ENCODE peak calls at places on chromosomes 12 and 14, in nine cellular contexts. One of them, this sample, is unnamed.
A peak's percentile ranks its signal among the peaks of the same experiment; 100 is the strongest.

GRCh38 chr12:18387706-18388105 is 126.4 kb downstream of the PIK3C2G start:
- DNase-seq in right cardiac atrium: no peak
- DNase-seq in activated naive CD8-positive, alpha-beta T cell treated with anti-CD3 and anti-CD28 coated beads, Interleukin-2, amount 50 U/mL, for 24 hours: no peak
- DNase-seq in heart left ventricle: no peak
- DNase-seq in stimulated activated CD4-positive, alpha-beta T cell treated with anti-CD3 and anti-CD28 coated beads, Interleukin-4, amount 100 ng/mL, for 4 hours: no peak
- DNase-seq in stimulated activated CD8-positive, alpha-beta memory T cell treated with anti-CD3 and anti-CD28 coated beads, Interleukin-2, amount 100 ng/mL, for 1 hour: no peak
- DNase-seq in iPS-NIHi11: no peak
- DNase-seq in fibroblast of pulmonary artery: peak; percentile 24
- DNase-seq in cardiac muscle cell: no peak
- DNase-seq in this sample: no peak

GRCh38 chr12:69875416-69875815 is 50.4 kb downstream of the MYRFL start:
- DNase-seq in activated naive CD8-positive, alpha-beta T cell treated with anti-CD3 and anti-CD28 coated beads, Interleukin-2, amount 50 U/mL, for 24 hours: no peak
- DNase-seq in stimulated activated CD8-positive, alpha-beta memory T cell treated with anti-CD3 and anti-CD28 coated beads, Interleukin-2, amount 100 ng/mL, for 1 hour: no peak
- DNase-seq in heart left ventricle: no peak
- DNase-seq in fibroblast of pulmonary artery: no peak
- DNase-seq in stimulated activated CD4-positive, alpha-beta T cell treated with anti-CD3 and anti-CD28 coated beads, Interleukin-4, amount 100 ng/mL, for 4 hours: no peak
- DNase-seq in iPS-NIHi11: no peak
- DNase-seq in right cardiac atrium: no peak
- DNase-seq in cardiac muscle cell: peak; percentile 5
- DNase-seq in this sample: no peak

GRCh38 chr14:104548802-104549535 is 30.6 kb upstream of the C14orf180 start:
- DNase-seq in iPS-NIHi11: peak; percentile 29
- DNase-seq in stimulated activated CD8-positive, alpha-beta memory T cell treated with anti-CD3 and anti-CD28 coated beads, Interleukin-2, amount 100 ng/mL, for 1 hour: no peak
- DNase-seq in stimulated activated CD4-positive, alpha-beta T cell treated with anti-CD3 and anti-CD28 coated beads, Interleukin-4, amount 100 ng/mL, for 4 hours: no peak
- DNase-seq in right cardiac atrium: no peak
- DNase-seq in fibroblast of pulmonary artery: no peak
- DNase-seq in heart left ventricle: no peak
- DNase-seq in cardiac muscle cell: no peak
- DNase-seq in activated naive CD8-positive, alpha-beta T cell treated with anti-CD3 and anti-CD28 coated beads, Interleukin-2, amount 50 U/mL, for 24 hours: no peak
- DNase-seq in this sample: no peak

GRCh38 chr14:30842431-30842830 is 31.9 kb upstream of the COCH start:
- DNase-seq in stimulated activated CD4-positive, alpha-beta T cell treated with anti-CD3 and anti-CD28 coated beads, Interleukin-4, amount 100 ng/mL, for 4 hours: no peak
- DNase-seq in iPS-NIHi11: no peak
- DNase-seq in heart left ventricle: no peak
- DNase-seq in cardiac muscle cell: no peak
- DNase-seq in activated naive CD8-positive, alpha-beta T cell treated with anti-CD3 and anti-CD28 coated beads, Interleukin-2, amount 50 U/mL, for 24 hours: no peak
- DNase-seq in fibroblast of pulmonary artery: no peak
- DNase-seq in stimulated activated CD8-positive, alpha-beta memory T cell treated with anti-CD3 and anti-CD28 coated beads, Interleukin-2, amount 100 ng/mL, for 1 hour: no peak
- DNase-seq in right cardiac atrium: no peak
- DNase-seq in this sample: no peak

GRCh38 chr14:54669759-54670630 is 103.1 kb downstream of the SAMD4A start:
- DNase-seq in cardiac muscle cell: no peak
- DNase-seq in stimulated activated CD4-positive, alpha-beta T cell treated with anti-CD3 and anti-CD28 coated beads, Interleukin-4, amount 100 ng/mL, for 4 hours: no peak
- DNase-seq in activated naive CD8-positive, alpha-beta T cell treated with anti-CD3 and anti-CD28 coated beads, Interleukin-2, amount 50 U/mL, for 24 hours: no peak
- DNase-seq in stimulated activated CD8-positive, alpha-beta memory T cell treated with anti-CD3 and anti-CD28 coated beads, Interleukin-2, amount 100 ng/mL, for 1 hour: no peak
- DNase-seq in right cardiac atrium: no peak
- DNase-seq in fibroblast of pulmonary artery: peak; percentile 62
- DNase-seq in iPS-NIHi11: no peak
- DNase-seq in heart left ventricle: no peak
- DNase-seq in this sample: no peak

GRCh38 chr12:96047621-96048211 is 12.3 kb upstream of the LTA4H start:
- DNase-seq in cardiac muscle cell: no peak
- DNase-seq in fibroblast of pulmonary artery: peak; percentile 68
- DNase-seq in right cardiac atrium: peak; percentile 50
- DNase-seq in stimulated activated CD4-positive, alpha-beta T cell treated with anti-CD3 and anti-CD28 coated beads, Interleukin-4, amount 100 ng/mL, for 4 hours: no peak
- DNase-seq in heart left ventricle: peak; percentile 33
- DNase-seq in activated naive CD8-positive, alpha-beta T cell treated with anti-CD3 and anti-CD28 coated beads, Interleukin-2, amount 50 U/mL, for 24 hours: no peak
- DNase-seq in stimulated activated CD8-positive, alpha-beta memory T cell treated with anti-CD3 and anti-CD28 coated beads, Interleukin-2, amount 100 ng/mL, for 1 hour: no peak
- DNase-seq in iPS-NIHi11: peak; percentile 21
- DNase-seq in this sample: no peak

GRCh38 chr14:105908481-105908911 is 382.1 kb downstream of the TMEM121 start:
- DNase-seq in activated naive CD8-positive, alpha-beta T cell treated with anti-CD3 and anti-CD28 coated beads, Interleukin-2, amount 50 U/mL, for 24 hours: peak; percentile 19
- DNase-seq in stimulated activated CD8-positive, alpha-beta memory T cell treated with anti-CD3 and anti-CD28 coated beads, Interleukin-2, amount 100 ng/mL, for 1 hour: no peak
- DNase-seq in iPS-NIHi11: no peak
- DNase-seq in heart left ventricle: no peak
- DNase-seq in right cardiac atrium: peak; percentile 26
- DNase-seq in stimulated activated CD4-positive, alpha-beta T cell treated with anti-CD3 and anti-CD28 coated beads, Interleukin-4, amount 100 ng/mL, for 4 hours: no peak
- DNase-seq in fibroblast of pulmonary artery: no peak
- DNase-seq in cardiac muscle cell: no peak
- DNase-seq in this sample: no peak

GRCh38 chr12:88889326-88890110 is 309.2 kb upstream of the KITLG start:
- DNase-seq in stimulated activated CD8-positive, alpha-beta memory T cell treated with anti-CD3 and anti-CD28 coated beads, Interleukin-2, amount 100 ng/mL, for 1 hour: no peak
- DNase-seq in stimulated activated CD4-positive, alpha-beta T cell treated with anti-CD3 and anti-CD28 coated beads, Interleukin-4, amount 100 ng/mL, for 4 hours: no peak
- DNase-seq in iPS-NIHi11: no peak
- DNase-seq in right cardiac atrium: no peak
- DNase-seq in cardiac muscle cell: no peak
- DNase-seq in fibroblast of pulmonary artery: peak; percentile 78
- DNase-seq in activated naive CD8-positive, alpha-beta T cell treated with anti-CD3 and anti-CD28 coated beads, Interleukin-2, amount 50 U/mL, for 24 hours: no peak
- DNase-seq in heart left ventricle: no peak
- DNase-seq in this sample: no peak

GRCh38 chr14:100314724-100315123 is 8.4 kb upstream of the SLC25A47 start:
- DNase-seq in fibroblast of pulmonary artery: no peak
- DNase-seq in stimulated activated CD4-positive, alpha-beta T cell treated with anti-CD3 and anti-CD28 coated beads, Interleukin-4, amount 100 ng/mL, for 4 hours: no peak
- DNase-seq in stimulated activated CD8-positive, alpha-beta memory T cell treated with anti-CD3 and anti-CD28 coated beads, Interleukin-2, amount 100 ng/mL, for 1 hour: no peak
- DNase-seq in activated naive CD8-positive, alpha-beta T cell treated with anti-CD3 and anti-CD28 coated beads, Interleukin-2, amount 50 U/mL, for 24 hours: no peak
- DNase-seq in heart left ventricle: no peak
- DNase-seq in right cardiac atrium: no peak
- DNase-seq in iPS-NIHi11: no peak
- DNase-seq in cardiac muscle cell: no peak
- DNase-seq in this sample: no peak

GRCh38 chr14:25843761-25844470 is 753.9 kb downstream of the NOVA1 start:
- DNase-seq in fibroblast of pulmonary artery: no peak
- DNase-seq in iPS-NIHi11: no peak
- DNase-seq in activated naive CD8-positive, alpha-beta T cell treated with anti-CD3 and anti-CD28 coated beads, Interleukin-2, amount 50 U/mL, for 24 hours: no peak
- DNase-seq in right cardiac atrium: no peak
- DNase-seq in cardiac muscle cell: no peak
- DNase-seq in stimulated activated CD4-positive, alpha-beta T cell treated with anti-CD3 and anti-CD28 coated beads, Interleukin-4, amount 100 ng/mL, for 4 hours: no peak
- DNase-seq in heart left ventricle: no peak
- DNase-seq in stimulated activated CD8-positive, alpha-beta memory T cell treated with anti-CD3 and anti-CD28 coated beads, Interleukin-2, amount 100 ng/mL, for 1 hour: no peak
- DNase-seq in this sample: no peak

GRCh38 chr12:76422154-76422877 is 74.1 kb upstream of the BBS10 start:
- DNase-seq in fibroblast of pulmonary artery: no peak
- DNase-seq in right cardiac atrium: no peak
- DNase-seq in heart left ventricle: no peak
- DNase-seq in stimulated activated CD4-positive, alpha-beta T cell treated with anti-CD3 and anti-CD28 coated beads, Interleukin-4, amount 100 ng/mL, for 4 hours: no peak
- DNase-seq in iPS-NIHi11: no peak
- DNase-seq in stimulated activated CD8-positive, alpha-beta memory T cell treated with anti-CD3 and anti-CD28 coated beads, Interleukin-2, amount 100 ng/mL, for 1 hour: no peak
- DNase-seq in cardiac muscle cell: no peak
- DNase-seq in activated naive CD8-positive, alpha-beta T cell treated with anti-CD3 and anti-CD28 coated beads, Interleukin-2, amount 50 U/mL, for 24 hours: no peak
- DNase-seq in this sample: no peak

GRCh38 chr14:32450919-32451675 is 122.0 kb downstream of the AKAP6 start:
- DNase-seq in right cardiac atrium: no peak
- DNase-seq in fibroblast of pulmonary artery: peak; percentile 24
- DNase-seq in cardiac muscle cell: no peak
- DNase-seq in iPS-NIHi11: no peak
- DNase-seq in stimulated activated CD8-positive, alpha-beta memory T cell treated with anti-CD3 and anti-CD28 coated beads, Interleukin-2, amount 100 ng/mL, for 1 hour: no peak
- DNase-seq in activated naive CD8-positive, alpha-beta T cell treated with anti-CD3 and anti-CD28 coated beads, Interleukin-2, amount 50 U/mL, for 24 hours: no peak
- DNase-seq in stimulated activated CD4-positive, alpha-beta T cell treated with anti-CD3 and anti-CD28 coated beads, Interleukin-4, amount 100 ng/mL, for 4 hours: no peak
- DNase-seq in heart left ventricle: no peak
- DNase-seq in this sample: no peak

GRCh38 chr12:76914102-76914859 is 35.5 kb upstream of the CSRP2 start:
- DNase-seq in activated naive CD8-positive, alpha-beta T cell treated with anti-CD3 and anti-CD28 coated beads, Interleukin-2, amount 50 U/mL, for 24 hours: no peak
- DNase-seq in heart left ventricle: no peak
- DNase-seq in stimulated activated CD8-positive, alpha-beta memory T cell treated with anti-CD3 and anti-CD28 coated beads, Interleukin-2, amount 100 ng/mL, for 1 hour: no peak
- DNase-seq in right cardiac atrium: no peak
- DNase-seq in cardiac muscle cell: no peak
- DNase-seq in fibroblast of pulmonary artery: no peak
- DNase-seq in iPS-NIHi11: no peak
- DNase-seq in stimulated activated CD4-positive, alpha-beta T cell treated with anti-CD3 and anti-CD28 coated beads, Interleukin-4, amount 100 ng/mL, for 4 hours: no peak
- DNase-seq in this sample: no peak

GRCh38 chr14:68405959-68406358 is 386.9 kb downstream of the ZFP36L1 start:
- DNase-seq in right cardiac atrium: no peak
- DNase-seq in stimulated activated CD8-positive, alpha-beta memory T cell treated with anti-CD3 and anti-CD28 coated beads, Interleukin-2, amount 100 ng/mL, for 1 hour: no peak
- DNase-seq in stimulated activated CD4-positive, alpha-beta T cell treated with anti-CD3 and anti-CD28 coated beads, Interleukin-4, amount 100 ng/mL, for 4 hours: no peak
- DNase-seq in fibroblast of pulmonary artery: peak; percentile 36
- DNase-seq in cardiac muscle cell: no peak
- DNase-seq in activated naive CD8-positive, alpha-beta T cell treated with anti-CD3 and anti-CD28 coated beads, Interleukin-2, amount 50 U/mL, for 24 hours: no peak
- DNase-seq in iPS-NIHi11: no peak
- DNase-seq in heart left ventricle: no peak
- DNase-seq in this sample: no peak

GRCh38 chr12:120674172-120674571 is 12.8 kb upstream of the MLEC start:
- DNase-seq in iPS-NIHi11: no peak
- DNase-seq in cardiac muscle cell: no peak
- DNase-seq in activated naive CD8-positive, alpha-beta T cell treated with anti-CD3 and anti-CD28 coated beads, Interleukin-2, amount 50 U/mL, for 24 hours: no peak
- DNase-seq in stimulated activated CD4-positive, alpha-beta T cell treated with anti-CD3 and anti-CD28 coated beads, Interleukin-4, amount 100 ng/mL, for 4 hours: no peak
- DNase-seq in right cardiac atrium: no peak
- DNase-seq in fibroblast of pulmonary artery: no peak
- DNase-seq in stimulated activated CD8-positive, alpha-beta memory T cell treated with anti-CD3 and anti-CD28 coated beads, Interleukin-2, amount 100 ng/mL, for 1 hour: no peak
- DNase-seq in heart left ventricle: no peak
- DNase-seq in this sample: no peak

GRCh38 chr12:93126069-93126474 is 197.0 kb upstream of the EEA1 start:
- DNase-seq in fibroblast of pulmonary artery: no peak
- DNase-seq in activated naive CD8-positive, alpha-beta T cell treated with anti-CD3 and anti-CD28 coated beads, Interleukin-2, amount 50 U/mL, for 24 hours: no peak
- DNase-seq in cardiac muscle cell: no peak
- DNase-seq in stimulated activated CD4-positive, alpha-beta T cell treated with anti-CD3 and anti-CD28 coated beads, Interleukin-4, amount 100 ng/mL, for 4 hours: no peak
- DNase-seq in heart left ventricle: no peak
- DNase-seq in stimulated activated CD8-positive, alpha-beta memory T cell treated with anti-CD3 and anti-CD28 coated beads, Interleukin-2, amount 100 ng/mL, for 1 hour: no peak
- DNase-seq in right cardiac atrium: no peak
- DNase-seq in iPS-NIHi11: no peak
- DNase-seq in this sample: no peak

GRCh38 chr12:49706351-49707126 is 666 bp downstream of the FMNL3 start:
- DNase-seq in heart left ventricle: peak; percentile 48
- DNase-seq in activated naive CD8-positive, alpha-beta T cell treated with anti-CD3 and anti-CD28 coated beads, Interleukin-2, amount 50 U/mL, for 24 hours: peak; percentile 27
- DNase-seq in fibroblast of pulmonary artery: peak; percentile 40
- DNase-seq in stimulated activated CD8-positive, alpha-beta memory T cell treated with anti-CD3 and anti-CD28 coated beads, Interleukin-2, amount 100 ng/mL, for 1 hour: no peak
- DNase-seq in iPS-NIHi11: peak; percentile 60
- DNase-seq in stimulated activated CD4-positive, alpha-beta T cell treated with anti-CD3 and anti-CD28 coated beads, Interleukin-4, amount 100 ng/mL, for 4 hours: peak; percentile 15
- DNase-seq in cardiac muscle cell: peak; percentile 60
- DNase-seq in right cardiac atrium: peak; percentile 76
- DNase-seq in this sample: peak; percentile 57

GRCh38 chr14:31057035-31057434 is 30.9 kb upstream of the STRN3 start:
- DNase-seq in heart left ventricle: no peak
- DNase-seq in stimulated activated CD8-positive, alpha-beta memory T cell treated with anti-CD3 and anti-CD28 coated beads, Interleukin-2, amount 100 ng/mL, for 1 hour: no peak
- DNase-seq in fibroblast of pulmonary artery: no peak
- DNase-seq in iPS-NIHi11: no peak
- DNase-seq in right cardiac atrium: no peak
- DNase-seq in activated naive CD8-positive, alpha-beta T cell treated with anti-CD3 and anti-CD28 coated beads, Interleukin-2, amount 50 U/mL, for 24 hours: no peak
- DNase-seq in cardiac muscle cell: no peak
- DNase-seq in stimulated activated CD4-positive, alpha-beta T cell treated with anti-CD3 and anti-CD28 coated beads, Interleukin-4, amount 100 ng/mL, for 4 hours: no peak
- DNase-seq in this sample: no peak

GRCh38 chr14:92649934-92650545 is 98.4 kb downstream of the LGMN start:
- DNase-seq in stimulated activated CD4-positive, alpha-beta T cell treated with anti-CD3 and anti-CD28 coated beads, Interleukin-4, amount 100 ng/mL, for 4 hours: no peak
- DNase-seq in activated naive CD8-positive, alpha-beta T cell treated with anti-CD3 and anti-CD28 coated beads, Interleukin-2, amount 50 U/mL, for 24 hours: peak; percentile 18
- DNase-seq in heart left ventricle: peak; percentile 64
- DNase-seq in iPS-NIHi11: no peak
- DNase-seq in fibroblast of pulmonary artery: peak; percentile 97
- DNase-seq in cardiac muscle cell: no peak
- DNase-seq in stimulated activated CD8-positive, alpha-beta memory T cell treated with anti-CD3 and anti-CD28 coated beads, Interleukin-2, amount 100 ng/mL, for 1 hour: no peak
- DNase-seq in right cardiac atrium: peak; percentile 71
- DNase-seq in this sample: no peak

GRCh38 chr12:63668028-63668799 is at the start of gene DPY19L2:
- DNase-seq in iPS-NIHi11: peak; percentile 51
- DNase-seq in fibroblast of pulmonary artery: peak; percentile 64
- DNase-seq in stimulated activated CD4-positive, alpha-beta T cell treated with anti-CD3 and anti-CD28 coated beads, Interleukin-4, amount 100 ng/mL, for 4 hours: peak; percentile 48
- DNase-seq in right cardiac atrium: peak; percentile 90
- DNase-seq in activated naive CD8-positive, alpha-beta T cell treated with anti-CD3 and anti-CD28 coated beads, Interleukin-2, amount 50 U/mL, for 24 hours: peak; percentile 79
- DNase-seq in stimulated activated CD8-positive, alpha-beta memory T cell treated with anti-CD3 and anti-CD28 coated beads, Interleukin-2, amount 100 ng/mL, for 1 hour: peak; percentile 30
- DNase-seq in cardiac muscle cell: peak; percentile 80
- DNase-seq in heart left ventricle: peak; percentile 92
- DNase-seq in this sample: peak; percentile 76

GRCh38 chr12:26402648-26403047 is 207.3 kb downstream of the SSPN start:
- DNase-seq in right cardiac atrium: no peak
- DNase-seq in fibroblast of pulmonary artery: no peak
- DNase-seq in stimulated activated CD4-positive, alpha-beta T cell treated with anti-CD3 and anti-CD28 coated beads, Interleukin-4, amount 100 ng/mL, for 4 hours: no peak
- DNase-seq in iPS-NIHi11: peak; percentile 62
- DNase-seq in stimulated activated CD8-positive, alpha-beta memory T cell treated with anti-CD3 and anti-CD28 coated beads, Interleukin-2, amount 100 ng/mL, for 1 hour: no peak
- DNase-seq in cardiac muscle cell: no peak
- DNase-seq in heart left ventricle: no peak
- DNase-seq in activated naive CD8-positive, alpha-beta T cell treated with anti-CD3 and anti-CD28 coated beads, Interleukin-2, amount 50 U/mL, for 24 hours: no peak
- DNase-seq in this sample: no peak